ENCODE peak calls at places on chromosomes 7 and 10, in nine cellular contexts. K is astrocyte of the spinal cord, O is uterus, F is MCF 10A, I is AG09309, V is endothelial cell of umbilical vein, Z is ovary, H is colonic mucosa, N is osteocyte. W is an unnamed sample.

GRCh38 chr10:30048768-30049507 is 10.4 kb downstream of the JCAD start:
- DNase-seq in K (no peak), O (peak), F (no peak), I (no peak), V (peak), Z (no peak), H (no peak), N (no peak), W (no peak)

GRCh38 chr10:31147220-31147608 is 115.5 kb upstream of the ZNF438 start:
- DNase-seq in K (peak), O (no peak), F (peak), I (no peak), V (peak), Z (no peak), H (no peak), N (no peak), W (no peak)

GRCh38 chr10:43250925-43251663 is 15.8 kb downstream of the RASGEF1A start:
- DNase-seq in K (no peak), O (no peak), F (no peak), I (no peak), V (no peak), Z (peak), H (peak), N (peak), W (peak)

GRCh38 chr7:151058766-151059361 is 525 bp upstream of the SLC4A2 start:
- DNase-seq in K (peak), O (no peak), F (peak), I (no peak), V (peak), Z (no peak), H (peak), N (no peak), W (no peak)

GRCh38 chr7:1103789-1104513 is 16.0 kb downstream of the GPER1 start:
- DNase-seq in K (no peak), O (no peak), F (no peak), I (no peak), V (no peak), Z (no peak), H (no peak), N (no peak), W (no peak)

GRCh38 chr7:103710247-103710646 is 264.2 kb upstream of the SLC26A5 start:
- DNase-seq in K (no peak), O (no peak), F (no peak), I (no peak), V (no peak), Z (no peak), H (no peak), N (no peak), W (no peak)

GRCh38 chr7:155190608-155191536 is 106.8 kb upstream of the INSIG1 start:
- DNase-seq in K (no peak), O (no peak), F (peak), I (no peak), V (peak), Z (no peak), H (peak), N (no peak), W (peak)

GRCh38 chr10:5678397-5678983 is 6.1 kb upstream of the TASOR2 start:
- DNase-seq in K (no peak), O (no peak), F (no peak), I (no peak), V (no peak), Z (no peak), H (no peak), N (no peak), W (no peak)

GRCh38 chr10:25768167-25768566 is 165.9 kb upstream of the MYO3A start:
- DNase-seq in K (no peak), O (no peak), F (no peak), I (no peak), V (no peak), Z (no peak), H (no peak), N (no peak), W (no peak)

GRCh38 chr10:43124094-43124521 is 14.1 kb upstream of the CSGALNACT2 start:
- DNase-seq in K (no peak), O (no peak), F (no peak), I (no peak), V (no peak), Z (no peak), H (no peak), N (peak), W (no peak)

GRCh38 chr10:13924020-13924725 is 337.4 kb downstream of the PRPF18 start:
- DNase-seq in K (peak), O (no peak), F (peak), I (peak), V (peak), Z (no peak), H (no peak), N (no peak), W (no peak)

GRCh38 chr10:5486852-5487235 is 12.5 kb downstream of the CALML5 start:
- DNase-seq in K (no peak), O (no peak), F (no peak), I (no peak), V (no peak), Z (no peak), H (no peak), N (no peak), W (no peak)

GRCh38 chr10:110871236-110872084 is at the start of gene PDCD4:
- DNase-seq in K (peak), O (peak), F (peak), I (peak), V (peak), Z (peak), H (peak), N (peak), W (peak)

GRCh38 chr10:14131261-14131960 is 199.3 kb downstream of the FRMD4A start:
- DNase-seq in K (no peak), O (no peak), F (no peak), I (no peak), V (no peak), Z (no peak), H (no peak), N (peak), W (no peak)

GRCh38 chr7:48298779-48299178 is 127.5 kb downstream of the ABCA13 start:
- DNase-seq in K (peak), O (no peak), F (peak), I (peak), V (peak), Z (no peak), H (no peak), N (no peak), W (no peak)

GRCh38 chr10:47049906-47050305 is 138.7 kb downstream of the PTPN20 start:
- DNase-seq in K (no peak), O (no peak), F (no peak), I (no peak), V (no peak), Z (no peak), H (no peak), N (peak), W (peak)

DNA sequence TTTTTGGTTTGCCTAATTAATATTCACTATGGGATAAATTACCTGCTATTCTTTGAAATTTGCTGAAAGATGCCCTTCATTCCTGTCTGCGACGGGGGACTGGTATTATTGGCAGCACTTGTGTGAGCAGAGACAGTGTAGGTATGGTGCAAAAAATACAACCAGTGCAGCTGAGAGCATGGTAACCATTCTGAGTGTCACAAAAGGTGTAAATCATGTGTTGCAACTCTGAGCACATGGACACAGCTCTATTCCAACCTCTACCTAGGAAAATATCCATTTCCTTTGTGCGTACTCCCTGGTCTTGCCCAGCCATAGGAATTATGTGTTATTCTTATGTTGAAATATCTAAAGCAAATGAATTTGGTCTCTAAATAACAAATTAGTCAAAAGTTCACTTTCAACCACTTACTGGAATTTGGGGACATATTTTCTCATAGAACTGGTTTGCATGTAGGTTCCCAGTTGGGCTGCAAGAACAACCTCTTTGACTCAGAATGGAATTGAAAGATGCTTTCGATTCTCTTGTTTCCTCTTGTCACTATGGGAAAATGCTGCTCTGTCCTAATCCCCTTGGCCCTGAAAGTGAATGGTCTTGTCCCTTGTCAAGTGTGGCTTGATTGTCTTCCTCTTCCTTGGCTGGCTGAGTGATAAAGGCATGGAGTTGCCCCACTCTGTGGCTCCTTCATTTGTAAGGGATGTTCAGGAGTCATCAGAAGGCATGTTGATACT is 57.0 kb downstream of the CELF2 start:
- DNase-seq in K (no peak), O (no peak), F (no peak), I (no peak), V (no peak), Z (no peak), H (no peak), N (no peak), W (no peak)
- TF ChIP-seq CTCF in K (no peak), O (no peak), F (no peak), I (no peak), V (no peak), Z (no peak), H (no peak), N (no peak), W (no peak)

GRCh38 chr7:31938650-31939049 is 131.6 kb downstream of the PDE1C start:
- DNase-seq in K (peak), O (no peak), F (peak), I (no peak), V (peak), Z (no peak), H (no peak), N (no peak), W (no peak)
- TF ChIP-seq CTCF in K (peak), O (no peak), F (peak), I (no peak), V (no peak), Z (no peak), H (no peak), N (peak), W (no peak)

DNA sequence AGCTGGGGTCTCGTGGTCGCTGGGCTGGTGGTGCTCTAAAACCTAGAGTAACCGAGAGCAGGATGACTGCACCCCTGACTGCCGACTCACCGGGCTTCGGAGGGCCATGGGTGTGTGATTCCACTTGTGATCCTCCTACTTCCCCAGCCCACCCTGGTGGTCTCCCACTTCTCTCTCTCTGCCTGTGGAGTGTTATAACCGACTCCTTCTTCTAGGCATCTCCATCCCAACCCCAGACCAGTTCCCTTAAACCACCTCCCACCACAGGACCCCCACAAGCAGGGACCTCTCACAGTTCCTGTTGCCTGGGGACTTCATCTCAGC is 52.4 kb downstream of the IKZF1 start:
- DNase-seq in K (no peak), O (no peak), F (no peak), I (no peak), V (no peak), Z (no peak), H (no peak), N (no peak), W (no peak)
- TF ChIP-seq CTCF in K (no peak), O (no peak), F (no peak), I (no peak), V (no peak), Z (no peak), H (no peak), N (no peak), W (no peak)

GRCh38 chr10:71522438-71523144 is 125.9 kb downstream of the CDH23 start:
- DNase-seq in K (no peak), O (no peak), F (peak), I (no peak), V (no peak), Z (no peak), H (no peak), N (no peak), W (no peak)
- TF ChIP-seq CTCF in K (no peak), O (no peak), F (no peak), I (no peak), V (no peak), Z (no peak), H (no peak), N (no peak), W (peak)

DNA sequence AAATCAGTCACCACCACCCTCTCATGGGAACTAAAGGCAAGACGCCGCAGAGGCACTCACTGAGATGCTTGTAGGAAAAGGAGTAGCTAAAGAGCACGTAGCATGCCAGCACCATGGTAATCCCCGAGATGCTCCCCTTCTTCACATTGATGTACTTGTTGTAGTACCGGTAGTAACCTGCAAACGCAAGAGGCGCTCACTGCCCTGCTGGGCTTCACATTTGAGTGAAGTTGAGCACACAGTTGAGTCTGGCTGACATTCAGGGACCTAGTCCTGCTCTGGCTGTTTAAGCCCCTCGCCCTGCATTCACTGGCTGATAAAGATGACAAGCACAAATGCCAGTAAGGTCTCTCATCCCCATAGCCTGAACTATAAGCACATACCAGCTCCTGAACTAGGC is 6.9 kb downstream of the ATP5MF start:
- DNase-seq in K (no peak), O (no peak), F (peak), I (no peak), V (peak), Z (no peak), H (no peak), N (no peak), W (no peak)
- TF ChIP-seq CTCF in K (peak), O (no peak), F (no peak), I (peak), V (peak), Z (no peak), H (no peak), N (peak), W (peak)

GRCh38 chr7:134993877-134994456 is 7.7 kb downstream of the AGBL3 start:
- DNase-seq in K (no peak), O (no peak), F (no peak), I (no peak), V (no peak), Z (no peak), H (no peak), N (no peak), W (no peak)

GRCh38 chr7:134999136-134999535 is 12.8 kb downstream of the AGBL3 start:
- DNase-seq in K (no peak), O (no peak), F (no peak), I (no peak), V (no peak), Z (no peak), H (no peak), N (no peak), W (no peak)

GRCh38 chr7:134997214-134997885 is 11.0 kb downstream of the AGBL3 start:
- DNase-seq in K (no peak), O (no peak), F (no peak), I (no peak), V (no peak), Z (no peak), H (no peak), N (no peak), W (no peak)

GRCh38 chr7:134995239-134996096 is 9.2 kb downstream of the AGBL3 start:
- DNase-seq in K (peak), O (no peak), F (no peak), I (no peak), V (no peak), Z (no peak), H (no peak), N (no peak), W (no peak)

DNA sequence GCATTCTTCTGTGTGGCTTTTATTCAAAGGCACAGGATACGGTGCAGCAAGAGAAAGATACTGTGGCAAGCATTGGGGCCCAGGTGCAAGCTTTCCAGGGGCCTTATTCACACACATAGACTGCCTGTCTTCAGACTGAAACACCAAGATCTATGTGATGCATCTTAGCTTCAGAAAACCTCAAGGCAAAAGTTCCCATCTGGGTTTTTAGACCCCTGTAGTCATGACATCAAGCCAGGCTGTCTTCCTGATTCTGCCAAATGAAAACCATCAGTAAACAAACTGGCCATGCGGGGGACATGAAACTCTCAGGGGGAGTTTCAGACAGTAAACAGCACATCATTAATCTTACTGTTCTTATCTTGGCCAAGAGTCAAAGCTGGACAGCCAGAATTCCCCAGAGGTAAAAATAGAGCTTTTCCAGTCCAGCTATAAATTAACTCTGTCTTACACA is 9.8 kb downstream of the AGBL3 start:
- DNase-seq in K (peak), O (peak), F (no peak), I (no peak), V (no peak), Z (no peak), H (no peak), N (no peak), W (no peak)
- TF ChIP-seq CTCF in K (no peak), O (no peak), F (no peak), I (no peak), V (no peak), Z (no peak), H (no peak), N (no peak), W (no peak)

GRCh38 chr10:15824498-15824897 is 35.8 kb downstream of the MINDY3 start:
- DNase-seq in K (peak), O (no peak), F (peak), I (no peak), V (peak), Z (no peak), H (no peak), N (no peak), W (no peak)
- TF ChIP-seq CTCF in K (peak), O (peak), F (peak), I (peak), V (no peak), Z (peak), H (peak), N (peak), W (peak)